ENCODE peak calls at places on chromosome 19, in eight cellular contexts. X is neural progenitor cell, D is PC-3, M is GM23338, V is SK-N-SH, I is HCT116, T is MM.1S, F is OCI-LY7. G is an unnamed sample.

GRCh38 chr19:31232871-31233270 is 116.4 kb downstream of the TSHZ3 start:
- DNase-seq in X (no peak), D (peak), M (no peak), V (no peak), I (no peak), T (no peak), F (no peak), G (peak)

GRCh38 chr19:29551774-29552173 is 26.0 kb downstream of the VSTM2B start:
- DNase-seq in X (no peak), D (no peak), M (no peak), V (no peak), I (no peak), T (no peak), F (no peak), G (no peak)

GRCh38 chr19:13744179-13744578 is 20.1 kb upstream of the MRI1 start:
- DNase-seq in X (no peak), D (no peak), M (no peak), V (no peak), I (no peak), T (no peak), F (no peak), G (no peak)

GRCh38 chr19:51726049-51726448 is 2.3 kb upstream of the HAS1 start:
- DNase-seq in X (no peak), D (no peak), M (peak), V (no peak), I (no peak), T (no peak), F (no peak), G (peak)

GRCh38 chr19:28103916-28104315 is 1109.0 kb downstream of the UQCRFS1 start:
- DNase-seq in X (peak), D (no peak), M (peak), V (no peak), I (no peak), T (no peak), F (no peak), G (no peak)

GRCh38 chr19:12837225-12837624 is 1.1 kb upstream of the MAST1 start:
- DNase-seq in X (no peak), D (peak), M (peak), V (no peak), I (no peak), T (no peak), F (no peak), G (no peak)

GRCh38 chr19:15550847-15551182 is 42.5 kb downstream of the CYP4F22 start:
- DNase-seq in X (no peak), D (no peak), M (peak), V (no peak), I (no peak), T (no peak), F (no peak), G (no peak)

GRCh38 chr19:1250374-1251232 is 2.2 kb downstream of the MIDN start:
- DNase-seq in X (peak), D (no peak), M (peak), V (peak), I (no peak), T (no peak), F (peak), G (peak)

GRCh38 chr19:920051-920857 is 3.1 kb downstream of the KISS1R start:
- DNase-seq in X (peak), D (peak), M (peak), V (no peak), I (no peak), T (peak), F (no peak), G (peak)

GRCh38 chr19:50567052-50567841 is 988 bp downstream of the LRRC4B start:
- DNase-seq in X (peak), D (no peak), M (peak), V (peak), I (no peak), T (no peak), F (no peak), G (no peak)

GRCh38 chr19:2992958-2993357 is 15.6 kb downstream of the TLE6 start:
- DNase-seq in X (peak), D (no peak), M (no peak), V (no peak), I (no peak), T (no peak), F (no peak), G (no peak)

GRCh38 chr19:2488942-2489731 is 13.2 kb downstream of the GADD45B start:
- DNase-seq in X (peak), D (peak), M (peak), V (peak), I (no peak), T (peak), F (peak), G (peak)

GRCh38 chr19:16927883-16928282 is 39.1 kb downstream of the F2RL3 start:
- DNase-seq in X (no peak), D (no peak), M (no peak), V (no peak), I (no peak), T (no peak), F (no peak), G (no peak)

GRCh38 chr19:48458016-48458415 is 2.6 kb downstream of the KCNJ14 start:
- DNase-seq in X (no peak), D (no peak), M (no peak), V (no peak), I (no peak), T (no peak), F (no peak), G (no peak)

GRCh38 chr19:9796113-9796773 is 22.6 kb downstream of the FBXL12 start:
- DNase-seq in X (peak), D (peak), M (peak), V (peak), I (peak), T (peak), F (peak), G (peak)

GRCh38 chr19:39514840-39515550 is at the start of gene SELENOV:
- DNase-seq in X (peak), D (no peak), M (peak), V (peak), I (no peak), T (no peak), F (no peak), G (no peak)

GRCh38 chr19:35253316-35254286 is 4.8 kb downstream of the LSR start:
- DNase-seq in X (no peak), D (no peak), M (peak), V (no peak), I (no peak), T (no peak), F (no peak), G (no peak)

DNA sequence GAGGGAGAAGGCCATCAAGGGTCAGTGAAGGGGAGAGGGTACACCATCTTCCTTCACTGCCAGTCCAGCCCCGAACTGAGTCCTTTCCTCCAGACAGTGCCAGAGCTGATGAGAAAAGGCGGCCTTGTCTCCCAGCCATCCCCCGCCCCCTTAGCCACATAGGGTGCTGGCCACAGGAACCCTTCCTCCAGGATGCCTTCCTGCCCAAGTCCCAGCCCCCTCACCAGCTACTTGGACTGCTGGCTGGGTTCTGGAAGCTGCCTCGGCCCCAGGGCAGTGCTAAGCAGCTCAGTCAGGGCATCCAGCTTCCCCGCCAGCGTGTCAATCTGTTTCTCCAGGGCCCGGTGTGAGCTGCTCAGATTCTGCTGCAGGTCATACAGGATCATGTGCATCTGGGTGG is 12.6 kb upstream of the SMG9 start:
- DNase-seq in X (no peak), D (no peak), M (no peak), V (no peak), I (no peak), T (no peak), F (no peak), G (no peak)
- TF ChIP-seq EZH2phosphoT487 in X (no peak), D (no peak), M (no peak), V (no peak), I (no peak), T (no peak), F (no peak), G (no peak)

DNA sequence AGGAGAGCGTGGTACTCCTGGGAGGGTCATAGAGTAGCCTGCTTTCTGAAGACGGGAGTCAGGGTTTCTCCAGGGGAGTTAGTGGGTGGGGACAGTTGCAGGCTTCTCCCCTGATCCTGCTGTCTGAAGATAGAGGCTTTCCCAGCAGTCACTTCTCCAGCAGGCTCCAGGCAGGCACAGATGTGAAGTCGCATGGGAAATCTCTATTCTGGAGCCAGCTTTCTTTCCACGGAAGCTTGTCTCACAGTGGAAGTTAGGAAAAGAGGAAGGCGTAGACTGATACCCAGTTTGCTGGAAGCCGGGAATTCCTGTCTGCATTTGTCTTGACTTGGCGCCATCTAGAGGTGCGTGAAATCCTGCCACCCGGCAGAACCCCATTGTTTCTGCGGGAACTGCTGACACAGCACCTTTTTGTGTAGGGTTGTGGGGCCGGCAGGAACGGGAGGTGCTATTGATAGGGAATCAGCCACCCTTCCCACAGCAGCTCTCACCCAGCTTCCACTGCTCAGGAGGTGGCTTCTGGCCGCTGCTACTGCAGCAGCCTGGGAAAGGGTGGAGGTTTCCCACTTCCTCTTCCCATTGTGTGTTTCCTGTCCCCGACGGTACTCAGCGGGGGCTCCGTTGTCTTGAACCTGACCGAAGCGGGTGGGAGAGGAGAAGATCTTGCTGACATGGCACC is 28.5 kb upstream of the NPAS1 start:
- DNase-seq in X (peak), D (peak), M (peak), V (peak), I (peak), T (peak), F (peak), G (peak)
- TF ChIP-seq EZH2phosphoT487 in X (no peak), D (no peak), M (no peak), V (no peak), I (no peak), T (no peak), F (no peak), G (no peak)

DNA sequence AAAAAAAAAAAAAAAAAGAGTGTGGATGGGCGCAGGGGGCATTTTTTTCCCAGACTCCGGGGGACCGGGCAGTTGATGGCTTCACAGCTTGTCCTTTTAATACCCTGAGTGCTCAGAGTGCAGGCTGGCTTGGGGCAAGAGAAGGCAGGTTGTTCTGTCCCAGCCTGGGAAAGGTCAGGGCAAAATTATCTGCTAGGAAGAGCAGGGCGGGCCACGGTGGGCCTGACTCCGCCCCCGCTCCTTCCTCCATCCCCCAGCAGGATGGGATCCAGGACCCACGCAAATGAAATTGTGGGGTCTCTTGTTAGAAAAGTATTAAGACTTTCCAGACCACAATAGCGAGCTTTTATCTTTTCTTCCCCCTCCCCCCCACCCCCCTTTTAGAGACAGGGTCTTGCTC is 70.7 kb downstream of the PTPRS start:
- DNase-seq in X (no peak), D (no peak), M (no peak), V (no peak), I (no peak), T (no peak), F (no peak), G (no peak)
- TF ChIP-seq EZH2phosphoT487 in X (no peak), D (no peak), M (no peak), V (no peak), I (no peak), T (no peak), F (no peak), G (no peak)

DNA sequence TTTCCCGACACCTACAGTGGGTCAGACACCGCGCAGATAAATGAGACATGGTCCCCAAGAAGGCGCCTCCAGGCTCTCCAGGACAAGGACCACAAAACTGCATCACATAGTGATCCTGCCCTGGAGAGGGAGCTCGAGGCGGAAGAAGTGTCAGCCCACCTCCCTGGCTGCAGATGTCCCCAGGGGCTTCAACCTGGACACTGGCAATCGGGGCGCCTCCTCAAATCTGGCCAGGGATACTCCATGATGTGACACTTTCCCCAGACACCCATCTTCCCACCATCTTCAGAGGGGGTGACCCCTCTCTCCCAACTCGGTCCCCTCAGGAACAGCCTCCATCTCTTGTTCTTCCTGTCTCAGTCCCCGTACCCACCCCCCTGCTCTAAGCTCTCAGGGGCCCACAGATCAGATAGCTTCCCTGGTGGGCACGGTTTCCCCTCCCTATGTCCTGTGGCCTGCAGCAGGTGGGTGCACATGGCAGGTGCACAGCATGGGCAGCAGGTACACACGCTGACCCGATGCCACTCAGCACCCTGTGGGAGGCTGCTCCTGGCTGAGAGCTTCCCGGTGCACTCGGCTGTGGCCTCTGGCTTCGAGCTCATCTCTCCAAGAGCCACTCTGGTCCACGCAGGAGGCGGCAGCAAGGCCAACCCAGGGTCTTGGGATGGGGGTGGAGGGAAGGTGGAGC is 61.2 kb downstream of the PEPD start:
- DNase-seq in X (no peak), D (no peak), M (no peak), V (no peak), I (no peak), T (no peak), F (no peak), G (no peak)
- TF ChIP-seq EZH2phosphoT487 in X (no peak), D (no peak), M (no peak), V (no peak), I (no peak), T (no peak), F (no peak), G (no peak)

DNA sequence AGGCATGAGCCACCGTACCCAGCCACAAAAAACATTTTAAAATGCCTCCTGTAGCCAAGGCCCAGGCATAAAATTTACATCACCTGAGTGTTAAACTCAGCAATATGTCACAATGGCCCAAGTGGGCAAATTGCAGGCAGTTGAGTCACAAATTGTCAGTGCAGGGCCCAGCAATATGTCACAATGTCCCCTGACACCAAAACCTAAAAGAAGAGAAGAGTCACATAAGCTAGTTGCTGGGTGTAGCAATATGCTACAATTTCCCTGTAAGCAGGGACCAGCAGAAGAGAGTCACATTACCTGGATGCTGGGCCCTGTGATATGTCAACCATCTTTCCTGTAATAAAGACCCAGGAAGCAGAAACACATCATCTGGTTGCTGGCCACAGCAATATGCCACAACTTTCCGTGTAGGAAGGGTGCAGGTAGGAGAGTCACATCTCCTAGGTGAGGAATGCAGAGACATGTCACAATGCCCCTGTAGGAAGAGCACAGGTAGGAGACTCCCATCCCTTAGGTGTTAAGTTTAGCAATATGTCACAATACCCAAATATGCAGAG is 136.0 kb upstream of the ZNF91 start:
- DNase-seq in X (no peak), D (no peak), M (no peak), V (no peak), I (no peak), T (no peak), F (no peak), G (no peak)
- TF ChIP-seq EZH2phosphoT487 in X (no peak), D (no peak), M (no peak), V (no peak), I (no peak), T (no peak), F (no peak), G (no peak)

DNA sequence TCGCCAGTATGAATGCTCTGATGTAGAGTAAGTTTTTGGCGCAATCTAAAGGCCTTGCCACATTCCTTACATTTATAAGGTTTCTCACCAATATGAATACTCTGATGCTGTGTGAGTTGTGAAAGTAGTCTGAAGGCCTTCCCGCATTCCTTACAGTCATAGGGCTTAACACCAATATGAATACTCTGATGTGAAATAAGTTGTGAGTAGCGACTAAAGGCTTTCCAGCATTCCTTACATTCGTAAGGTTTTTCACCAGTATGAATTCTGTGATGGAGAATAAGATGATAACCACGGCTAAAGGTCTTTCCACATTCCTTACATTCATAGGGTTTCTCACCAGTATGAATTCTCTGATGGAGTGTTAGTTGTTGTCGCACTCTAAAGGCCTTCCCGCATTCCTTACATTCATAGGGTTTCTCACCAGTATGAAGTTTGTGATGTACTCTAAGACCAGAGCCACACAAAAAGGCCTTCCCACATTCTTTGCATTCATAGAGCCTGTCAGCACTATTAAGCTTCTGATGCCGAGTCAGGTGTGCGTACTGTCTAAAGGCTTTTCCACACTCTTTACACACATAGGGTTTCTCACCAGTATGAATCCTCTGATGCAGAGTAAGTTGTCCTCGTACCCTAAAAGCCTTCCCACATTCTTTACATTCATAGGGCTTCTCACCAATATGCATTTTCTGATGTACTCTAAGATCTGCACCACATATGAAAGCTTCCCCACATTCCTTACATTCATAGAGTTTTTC is 14.1 kb upstream of the ZFP14 start:
- DNase-seq in X (no peak), D (no peak), M (peak), V (no peak), I (no peak), T (no peak), F (no peak), G (no peak)
- TF ChIP-seq EZH2phosphoT487 in X (no peak), D (no peak), M (no peak), V (no peak), I (no peak), T (no peak), F (no peak), G (no peak)

DNA sequence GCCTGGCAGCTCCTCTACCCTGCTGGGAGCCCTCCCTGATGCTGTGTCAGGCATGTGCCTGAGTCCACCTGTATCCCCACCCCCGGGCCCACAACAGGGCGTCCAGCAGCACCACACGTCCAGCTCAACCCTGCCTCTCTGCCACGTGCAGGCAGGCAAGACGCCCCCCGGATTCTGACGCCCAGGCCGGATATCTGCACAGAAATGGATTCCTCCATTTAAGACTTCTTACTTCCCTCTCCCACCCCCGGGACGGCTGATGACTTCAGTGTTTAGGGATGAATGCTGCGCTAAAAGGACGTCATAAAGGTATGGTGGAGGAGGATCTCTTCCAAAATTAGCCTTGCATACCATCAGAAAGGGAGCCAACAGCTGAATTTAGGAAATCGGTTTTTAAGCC is 10.2 kb downstream of the PEPD start:
- DNase-seq in X (no peak), D (no peak), M (no peak), V (no peak), I (no peak), T (no peak), F (no peak), G (no peak)
- TF ChIP-seq EZH2phosphoT487 in X (no peak), D (no peak), M (no peak), V (no peak), I (no peak), T (no peak), F (no peak), G (no peak)

GRCh38 chr19:37506387-37507166 is at the start of gene ZNF793:
- DNase-seq in X (peak), D (no peak), M (peak), V (peak), I (no peak), T (no peak), F (peak), G (peak)
- TF ChIP-seq EZH2phosphoT487 in X (no peak), D (no peak), M (no peak), V (no peak), I (no peak), T (no peak), F (no peak), G (no peak)